ENCODE peak calls at places on chromosomes 11 and 22, in nine cellular contexts. One of them, this sample, is unnamed.

GRCh38 chr11:107732327-107733051 is 20.6 kb upstream of the SLN start:
- DNase-seq in mucosa of descending colon: no peak
- DNase-seq in colonic mucosa: no peak
- DNase-seq in GM12878: peak
- DNase-seq in AG09319: no peak
- DNase-seq in HepG2: no peak
- DNase-seq in PC-9: no peak
- DNase-seq in nephron progenitor cell: no peak
- DNase-seq in WTC11: no peak
- DNase-seq in this sample: no peak

GRCh38 chr11:118917488-118918127 is 8.1 kb downstream of the BCL9L start:
- DNase-seq in GM12878: no peak
- DNase-seq in nephron progenitor cell: no peak
- DNase-seq in mucosa of descending colon: peak
- DNase-seq in colonic mucosa: peak
- DNase-seq in PC-9: peak
- DNase-seq in AG09319: peak
- DNase-seq in WTC11: no peak
- DNase-seq in HepG2: peak
- DNase-seq in this sample: no peak

GRCh38 chr11:6362185-6362867 is 27.9 kb upstream of the SMPD1 start:
- DNase-seq in GM12878: no peak
- DNase-seq in WTC11: no peak
- DNase-seq in nephron progenitor cell: no peak
- DNase-seq in mucosa of descending colon: no peak
- DNase-seq in PC-9: no peak
- DNase-seq in HepG2: no peak
- DNase-seq in colonic mucosa: no peak
- DNase-seq in AG09319: no peak
- DNase-seq in this sample: no peak

GRCh38 chr11:46353706-46354105 is 6.4 kb downstream of the DGKZ start:
- DNase-seq in HepG2: no peak
- DNase-seq in PC-9: no peak
- DNase-seq in colonic mucosa: no peak
- DNase-seq in AG09319: no peak
- DNase-seq in GM12878: no peak
- DNase-seq in mucosa of descending colon: no peak
- DNase-seq in WTC11: no peak
- DNase-seq in nephron progenitor cell: no peak
- DNase-seq in this sample: no peak

GRCh38 chr11:134987828-134988227 is 575.8 kb upstream of the B3GAT1 start:
- DNase-seq in WTC11: no peak
- DNase-seq in HepG2: no peak
- DNase-seq in colonic mucosa: no peak
- DNase-seq in nephron progenitor cell: no peak
- DNase-seq in GM12878: no peak
- DNase-seq in AG09319: no peak
- DNase-seq in PC-9: no peak
- DNase-seq in mucosa of descending colon: no peak
- DNase-seq in this sample: no peak

GRCh38 chr22:37560682-37561208 is 465 bp downstream of the CDC42EP1 start:
- DNase-seq in WTC11: no peak
- DNase-seq in HepG2: no peak
- DNase-seq in nephron progenitor cell: peak
- DNase-seq in colonic mucosa: no peak
- DNase-seq in AG09319: peak
- DNase-seq in mucosa of descending colon: no peak
- DNase-seq in GM12878: no peak
- DNase-seq in PC-9: peak
- DNase-seq in this sample: no peak

GRCh38 chr11:72598901-72599300 is 75.3 kb downstream of the PDE2A start:
- DNase-seq in WTC11: peak
- DNase-seq in colonic mucosa: peak
- DNase-seq in mucosa of descending colon: peak
- DNase-seq in GM12878: no peak
- DNase-seq in PC-9: peak
- DNase-seq in nephron progenitor cell: peak
- DNase-seq in HepG2: peak
- DNase-seq in AG09319: no peak
- DNase-seq in this sample: no peak

GRCh38 chr11:94504689-94505293 is 7.5 kb upstream of the C11orf97 start:
- DNase-seq in PC-9: no peak
- DNase-seq in AG09319: peak
- DNase-seq in nephron progenitor cell: peak
- DNase-seq in WTC11: no peak
- DNase-seq in GM12878: no peak
- DNase-seq in HepG2: peak
- DNase-seq in colonic mucosa: no peak
- DNase-seq in mucosa of descending colon: peak
- DNase-seq in this sample: no peak

GRCh38 chr22:44063462-44064371 is 39.6 kb downstream of the PARVB start:
- DNase-seq in colonic mucosa: no peak
- DNase-seq in AG09319: no peak
- DNase-seq in HepG2: no peak
- DNase-seq in mucosa of descending colon: no peak
- DNase-seq in PC-9: no peak
- DNase-seq in GM12878: peak
- DNase-seq in WTC11: no peak
- DNase-seq in nephron progenitor cell: no peak
- DNase-seq in this sample: peak

GRCh38 chr22:50267591-50268390 is 2.4 kb downstream of the MAPK11 start:
- DNase-seq in nephron progenitor cell: no peak
- DNase-seq in GM12878: no peak
- DNase-seq in WTC11: peak
- DNase-seq in HepG2: no peak
- DNase-seq in colonic mucosa: peak
- DNase-seq in AG09319: no peak
- DNase-seq in mucosa of descending colon: peak
- DNase-seq in PC-9: no peak
- DNase-seq in this sample: no peak

GRCh38 chr11:61069427-61069826 is 32.9 kb upstream of the CD5 start:
- DNase-seq in WTC11: no peak
- DNase-seq in PC-9: no peak
- DNase-seq in nephron progenitor cell: no peak
- DNase-seq in colonic mucosa: no peak
- DNase-seq in GM12878: no peak
- DNase-seq in mucosa of descending colon: no peak
- DNase-seq in AG09319: no peak
- DNase-seq in HepG2: no peak
- DNase-seq in this sample: no peak

GRCh38 chr11:62753736-62754603 is at the start of gene ZBTB3:
- DNase-seq in mucosa of descending colon: peak
- DNase-seq in WTC11: peak
- DNase-seq in GM12878: peak
- DNase-seq in HepG2: peak
- DNase-seq in PC-9: peak
- DNase-seq in colonic mucosa: peak
- DNase-seq in nephron progenitor cell: peak
- DNase-seq in AG09319: peak
- DNase-seq in this sample: peak

GRCh38 chr11:129922674-129923073 is 27.3 kb upstream of the NFRKB start:
- DNase-seq in PC-9: no peak
- DNase-seq in mucosa of descending colon: no peak
- DNase-seq in AG09319: no peak
- DNase-seq in colonic mucosa: no peak
- DNase-seq in HepG2: no peak
- DNase-seq in WTC11: no peak
- DNase-seq in GM12878: no peak
- DNase-seq in nephron progenitor cell: no peak
- DNase-seq in this sample: no peak

GRCh38 chr11:121194731-121195596 is 93.9 kb downstream of the TECTA start:
- DNase-seq in GM12878: peak
- DNase-seq in WTC11: peak
- DNase-seq in nephron progenitor cell: peak
- DNase-seq in PC-9: peak
- DNase-seq in colonic mucosa: peak
- DNase-seq in AG09319: peak
- DNase-seq in HepG2: peak
- DNase-seq in mucosa of descending colon: peak
- DNase-seq in this sample: peak

GRCh38 chr11:75802913-75803820 is 11.8 kb upstream of the UVRAG start:
- DNase-seq in nephron progenitor cell: peak
- DNase-seq in PC-9: peak
- DNase-seq in HepG2: peak
- DNase-seq in GM12878: no peak
- DNase-seq in WTC11: peak
- DNase-seq in AG09319: peak
- DNase-seq in mucosa of descending colon: peak
- DNase-seq in colonic mucosa: peak
- DNase-seq in this sample: no peak

DNA sequence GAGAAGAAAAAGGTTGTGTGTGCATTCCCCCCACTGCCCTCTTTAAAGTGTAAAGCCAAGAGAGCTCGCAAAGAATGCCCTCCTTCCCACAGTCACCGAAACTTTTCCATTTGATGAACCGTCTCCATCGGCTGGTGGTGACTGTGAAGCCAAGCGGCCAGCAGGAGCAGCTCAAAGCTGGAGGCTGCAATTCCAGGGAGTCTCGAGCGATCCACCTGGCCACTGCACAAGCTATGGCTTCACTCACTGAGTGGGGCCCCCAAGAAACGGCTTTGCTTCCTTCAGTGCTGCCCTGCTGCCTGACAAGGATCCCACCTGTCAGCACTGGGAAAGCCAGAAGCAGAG is 117.7 kb downstream of the ABTB2 start:
- DNase-seq in colonic mucosa: no peak
- DNase-seq in WTC11: no peak
- DNase-seq in GM12878: no peak
- DNase-seq in nephron progenitor cell: no peak
- DNase-seq in PC-9: no peak
- DNase-seq in mucosa of descending colon: no peak
- DNase-seq in HepG2: no peak
- DNase-seq in AG09319: no peak
- DNase-seq in this sample: no peak
- TF ChIP-seq CTCF in colonic mucosa: no peak
- TF ChIP-seq CTCF in WTC11: no peak
- TF ChIP-seq CTCF in GM12878: no peak
- TF ChIP-seq CTCF in nephron progenitor cell: no peak
- TF ChIP-seq CTCF in PC-9: no peak
- TF ChIP-seq CTCF in mucosa of descending colon: no peak
- TF ChIP-seq CTCF in HepG2: no peak
- TF ChIP-seq CTCF in AG09319: no peak
- TF ChIP-seq CTCF in this sample: no peak

GRCh38 chr11:115736146-115736545 is 231.9 kb upstream of the CADM1 start:
- DNase-seq in WTC11: no peak
- DNase-seq in AG09319: no peak
- DNase-seq in mucosa of descending colon: no peak
- DNase-seq in HepG2: no peak
- DNase-seq in GM12878: no peak
- DNase-seq in colonic mucosa: no peak
- DNase-seq in nephron progenitor cell: no peak
- DNase-seq in PC-9: no peak
- DNase-seq in this sample: no peak
- TF ChIP-seq CTCF in WTC11: no peak
- TF ChIP-seq CTCF in AG09319: no peak
- TF ChIP-seq CTCF in mucosa of descending colon: no peak
- TF ChIP-seq CTCF in HepG2: no peak
- TF ChIP-seq CTCF in GM12878: peak
- TF ChIP-seq CTCF in colonic mucosa: no peak
- TF ChIP-seq CTCF in nephron progenitor cell: no peak
- TF ChIP-seq CTCF in PC-9: no peak
- TF ChIP-seq CTCF in this sample: no peak

GRCh38 chr22:38834215-38834953 is 9.4 kb downstream of the NPTXR start:
- DNase-seq in GM12878: no peak
- DNase-seq in nephron progenitor cell: no peak
- DNase-seq in PC-9: no peak
- DNase-seq in AG09319: no peak
- DNase-seq in HepG2: no peak
- DNase-seq in mucosa of descending colon: no peak
- DNase-seq in WTC11: no peak
- DNase-seq in colonic mucosa: no peak
- DNase-seq in this sample: no peak

GRCh38 chr22:38837414-38837813 is 6.4 kb downstream of the NPTXR start:
- DNase-seq in PC-9: no peak
- DNase-seq in GM12878: no peak
- DNase-seq in colonic mucosa: no peak
- DNase-seq in AG09319: no peak
- DNase-seq in HepG2: no peak
- DNase-seq in nephron progenitor cell: no peak
- DNase-seq in mucosa of descending colon: no peak
- DNase-seq in WTC11: no peak
- DNase-seq in this sample: no peak

GRCh38 chr22:38834991-38835390 is 8.8 kb downstream of the NPTXR start:
- DNase-seq in colonic mucosa: no peak
- DNase-seq in WTC11: no peak
- DNase-seq in AG09319: no peak
- DNase-seq in PC-9: no peak
- DNase-seq in GM12878: no peak
- DNase-seq in mucosa of descending colon: no peak
- DNase-seq in nephron progenitor cell: no peak
- DNase-seq in HepG2: no peak
- DNase-seq in this sample: no peak

GRCh38 chr22:38833061-38833460 is 10.8 kb downstream of the NPTXR start:
- DNase-seq in AG09319: no peak
- DNase-seq in HepG2: no peak
- DNase-seq in colonic mucosa: no peak
- DNase-seq in PC-9: no peak
- DNase-seq in nephron progenitor cell: no peak
- DNase-seq in GM12878: no peak
- DNase-seq in mucosa of descending colon: no peak
- DNase-seq in WTC11: no peak
- DNase-seq in this sample: no peak

DNA sequence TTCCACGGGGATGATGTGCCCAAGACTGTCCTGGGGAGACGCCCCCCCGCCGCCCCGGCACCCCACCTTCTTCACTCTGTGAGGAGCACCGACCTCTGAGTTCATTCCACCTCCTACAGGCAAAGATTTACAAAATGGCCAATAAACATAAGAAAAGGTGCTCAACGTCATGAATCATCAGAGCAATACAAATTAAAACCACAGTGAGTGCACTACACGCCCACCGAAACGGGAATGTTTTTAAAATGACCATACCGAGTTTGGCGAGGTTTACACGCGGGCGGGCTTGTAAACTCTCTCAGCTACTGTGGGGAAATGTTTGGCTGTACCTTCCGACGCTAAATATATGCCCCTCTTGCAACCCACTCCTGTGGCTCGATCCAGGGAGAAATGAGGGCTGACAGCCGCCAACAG is 7.9 kb downstream of the NPTXR start:
- DNase-seq in mucosa of descending colon: no peak
- DNase-seq in WTC11: no peak
- DNase-seq in colonic mucosa: no peak
- DNase-seq in HepG2: no peak
- DNase-seq in GM12878: no peak
- DNase-seq in nephron progenitor cell: no peak
- DNase-seq in PC-9: no peak
- DNase-seq in AG09319: no peak
- DNase-seq in this sample: no peak
- TF ChIP-seq CTCF in mucosa of descending colon: no peak
- TF ChIP-seq CTCF in WTC11: no peak
- TF ChIP-seq CTCF in colonic mucosa: no peak
- TF ChIP-seq CTCF in HepG2: no peak
- TF ChIP-seq CTCF in GM12878: no peak
- TF ChIP-seq CTCF in nephron progenitor cell: no peak
- TF ChIP-seq CTCF in PC-9: no peak
- TF ChIP-seq CTCF in AG09319: no peak
- TF ChIP-seq CTCF in this sample: no peak

DNA sequence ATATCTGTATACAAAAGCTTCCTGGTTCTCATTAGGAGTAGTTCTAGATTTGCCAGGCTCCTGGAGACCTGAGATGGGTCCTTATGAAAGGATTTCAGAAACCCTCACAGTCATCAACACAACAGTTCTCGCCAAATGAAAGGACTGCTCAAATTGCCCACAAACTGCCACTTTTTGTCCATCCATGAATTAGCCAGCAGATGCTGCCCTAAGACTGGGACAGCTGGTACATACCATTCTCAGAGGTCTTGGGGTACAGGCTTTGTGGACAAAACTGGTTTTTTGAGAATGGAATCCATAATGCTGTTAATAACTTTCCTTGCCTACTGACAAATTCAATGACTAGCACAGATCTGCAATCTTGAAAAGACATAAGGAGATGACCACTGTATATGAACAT is 23.4 kb upstream of the BDNF start:
- DNase-seq in GM12878: no peak
- DNase-seq in HepG2: no peak
- DNase-seq in AG09319: no peak
- DNase-seq in WTC11: no peak
- DNase-seq in nephron progenitor cell: no peak
- DNase-seq in colonic mucosa: no peak
- DNase-seq in mucosa of descending colon: no peak
- DNase-seq in PC-9: no peak
- DNase-seq in this sample: no peak
- TF ChIP-seq CTCF in GM12878: no peak
- TF ChIP-seq CTCF in HepG2: no peak
- TF ChIP-seq CTCF in AG09319: peak
- TF ChIP-seq CTCF in WTC11: no peak
- TF ChIP-seq CTCF in nephron progenitor cell: no peak
- TF ChIP-seq CTCF in colonic mucosa: no peak
- TF ChIP-seq CTCF in mucosa of descending colon: no peak
- TF ChIP-seq CTCF in PC-9: no peak
- TF ChIP-seq CTCF in this sample: no peak